ENCODE peak calls at places on chromosomes 3 and 15, in five cellular contexts. F is ovary, P is cardiac muscle cell, V is keratinocyte, U is uterus. A is an unnamed sample.

GRCh38 chr3:158200973-158201372 is 91.1 kb downstream of the RSRC1 start:
- DNase-seq in U (no peak), F (no peak), P (no peak), V (no peak), A (no peak)

GRCh38 chr3:140323561-140323960 is 354.3 kb upstream of the TRIM42 start:
- DNase-seq in P (no peak), U (no peak), F (no peak), V (no peak), A (no peak)

GRCh38 chr3:187456268-187456667 is 88.1 kb downstream of the RTP4 start:
- DNase-seq in U (peak), V (no peak), P (peak), F (peak), A (no peak)

GRCh38 chr15:49621327-49622210 is 721 bp downstream of the DTWD1 start:
- DNase-seq in P (peak), V (no peak), F (no peak), U (no peak), A (no peak)

GRCh38 chr15:58243083-58243482 is 104.9 kb downstream of the AQP9 start:
- DNase-seq in F (no peak), V (no peak), P (no peak), U (no peak), A (no peak)

GRCh38 chr3:15858547-15859506 is 61.0 kb upstream of the ANKRD28 start:
- DNase-seq in U (peak), V (no peak), F (peak), P (peak), A (peak)

GRCh38 chr3:67593761-67594234 is 60.6 kb downstream of the SUCLG2 start:
- DNase-seq in P (peak), V (no peak), U (no peak), F (no peak), A (no peak)

GRCh38 chr3:115986555-115987207 is 363.4 kb downstream of the GAP43 start:
- DNase-seq in U (no peak), F (no peak), V (no peak), P (peak), A (no peak)

GRCh38 chr3:118713502-118714207 is 321.0 kb downstream of the IGSF11 start:
- DNase-seq in U (no peak), F (no peak), P (no peak), V (no peak), A (no peak)

GRCh38 chr3:72665701-72666443 is 182.4 kb downstream of the SHQ1 start:
- DNase-seq in V (no peak), F (no peak), U (no peak), P (peak), A (peak)

GRCh38 chr3:98780343-98780742 is 17.2 kb downstream of the ST3GAL6 start:
- DNase-seq in U (no peak), V (no peak), F (no peak), P (peak), A (no peak)

DNA sequence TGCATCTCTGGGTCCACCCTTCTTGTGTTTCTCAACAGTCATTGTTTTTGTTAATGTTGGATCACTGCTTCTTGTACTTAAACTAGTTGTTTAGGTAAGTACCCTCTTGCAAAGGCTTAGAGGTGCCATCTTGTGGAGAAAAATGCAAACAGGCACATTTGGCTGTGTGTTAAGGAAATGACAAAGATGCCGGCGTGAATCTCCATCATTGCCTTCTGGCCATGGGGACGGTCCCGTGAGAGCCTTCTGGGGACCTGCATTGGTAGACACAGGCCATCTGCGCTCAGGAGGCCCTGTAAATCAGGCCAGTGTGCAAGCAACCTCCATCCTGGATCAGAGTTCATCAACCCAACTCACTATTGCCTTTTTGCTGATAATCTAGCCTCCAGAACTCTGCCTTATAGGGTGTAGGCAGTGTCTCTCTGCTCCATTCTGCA is 158.6 kb upstream of the NR2E3 start:
- DNase-seq in V (peak), U (no peak), F (no peak), P (peak), A (no peak)
- TF ChIP-seq CTCF in V (peak), U (peak), F (no peak), P (peak), A (peak)

DNA sequence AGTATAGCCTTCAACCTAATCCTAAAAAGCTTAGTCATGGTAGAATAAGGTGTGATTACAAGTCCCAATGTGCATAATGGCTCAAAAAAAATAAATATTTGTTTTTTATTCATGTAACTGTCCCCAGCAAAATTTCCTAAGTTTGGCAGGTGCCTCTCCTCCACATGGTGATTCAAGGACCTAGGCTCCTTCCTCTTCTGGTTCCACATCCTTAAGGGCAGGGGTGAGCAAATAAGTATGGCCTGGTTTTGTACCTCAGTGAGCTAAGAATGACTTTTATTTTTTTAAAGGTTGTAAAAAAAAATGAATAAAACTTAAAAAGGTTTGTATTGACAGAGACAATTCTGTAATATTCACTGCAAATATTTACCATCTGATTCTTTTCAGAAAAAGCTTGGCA is 343.5 kb upstream of the UBE2E2 start:
- DNase-seq in V (no peak), P (no peak), U (no peak), F (no peak), A (no peak)
- H3K27ac ChIP-seq in V (no peak), P (no peak), U (no peak), F (no peak), A (no peak)

DNA sequence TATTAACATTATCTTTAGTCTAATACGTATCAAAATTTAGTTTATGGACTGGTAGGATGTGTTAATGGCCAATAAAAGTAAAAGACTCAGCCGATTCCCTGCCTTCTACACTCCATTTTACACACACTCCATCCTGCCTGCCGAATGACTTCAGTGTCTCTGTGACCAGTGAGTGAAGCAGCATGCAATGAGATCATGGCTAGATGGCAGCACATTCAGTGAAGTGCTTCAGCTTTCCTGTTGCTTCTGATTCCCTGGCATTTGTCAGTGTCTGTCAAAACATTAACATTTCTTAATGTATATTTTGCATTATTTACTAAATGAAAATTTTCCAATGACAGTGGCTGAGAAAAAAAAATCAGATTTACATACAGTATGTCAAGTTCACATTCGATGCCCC is 412.0 kb downstream of the FHIT start:
- DNase-seq in V (no peak), U (no peak), F (no peak), P (no peak), A (no peak)
- TF ChIP-seq CTCF in V (peak), U (no peak), F (no peak), P (no peak), A (no peak)

GRCh38 chr3:170531557-170532335 is 54.1 kb downstream of the SLC7A14 start:
- DNase-seq in F (no peak), U (no peak), V (no peak), P (no peak), A (no peak)
- H3K27ac ChIP-seq in F (no peak), U (no peak), V (no peak), P (no peak), A (no peak)

GRCh38 chr3:168036654-168037419 is 58.9 kb downstream of the GOLIM4 start:
- DNase-seq in P (no peak), F (no peak), V (no peak), U (no peak), A (no peak)

GRCh38 chr3:168044049-168044448 is 51.7 kb downstream of the GOLIM4 start:
- DNase-seq in F (no peak), P (no peak), U (no peak), V (no peak), A (no peak)

GRCh38 chr3:168040624-168041208 is 55.0 kb downstream of the GOLIM4 start:
- DNase-seq in P (peak), U (no peak), V (no peak), F (no peak), A (no peak)
- TF ChIP-seq CTCF in P (peak), U (no peak), V (peak), F (no peak), A (no peak)